ENCODE peak calls at places on chromosomes 12 and 14, in six cellular contexts. B, H, O, R, C and J are unnamed samples.

GRCh38 chr14:103930051-103930604 is 1.9 kb downstream of the TDRD9 start:
- DNase-seq in H (no peak), R (no peak), O (no peak), B (no peak), C (no peak), J (no peak)

GRCh38 chr12:130953783-130954543 is at the start of gene ADGRD1:
- DNase-seq in O (peak; percentile 37), H (no peak), C (no peak), R (no peak), B (no peak), J (peak; percentile 75)

GRCh38 chr14:85463512-85463911 is 66.4 kb upstream of the FLRT2 start:
- DNase-seq in O (no peak), H (peak; percentile 54), R (no peak), C (no peak), B (no peak), J (no peak)

GRCh38 chr12:130577348-130577747 is 138.8 kb downstream of the RIMBP2 start:
- DNase-seq in R (no peak), H (no peak), O (no peak), C (no peak), B (no peak), J (no peak)

GRCh38 chr12:55974308-55974724 is 438 bp downstream of the RAB5B start:
- DNase-seq in B (no peak), R (no peak), C (peak; percentile 56), O (peak; percentile 61), H (peak; percentile 2), J (peak; percentile 29)

GRCh38 chr12:31323466-31324115 is 2.4 kb downstream of the SINHCAF start:
- DNase-seq in H (no peak), C (no peak), B (no peak), R (peak; percentile 23), O (peak; percentile 21), J (no peak)

GRCh38 chr12:97957109-97957508 is 494.5 kb downstream of the RMST start:
- DNase-seq in B (no peak), O (no peak), C (no peak), H (no peak), R (no peak), J (no peak)

GRCh38 chr12:115093261-115093660 is 409.3 kb upstream of the TBX3 start:
- DNase-seq in R (no peak), H (no peak), C (no peak), B (no peak), O (no peak), J (no peak)

GRCh38 chr12:106296179-106296877 is 6.2 kb upstream of the TCP11L2 start:
- DNase-seq in B (no peak), H (no peak), R (peak; percentile 85), C (peak; percentile 62), O (peak; percentile 55), J (peak; percentile 53)

GRCh38 chr12:69167648-69168165 is 71.7 kb upstream of the CPSF6 start:
- DNase-seq in H (no peak), C (no peak), O (no peak), R (no peak), B (no peak), J (no peak)

GRCh38 chr12:52370906-52371608 is 3.8 kb upstream of the KRT85 start:
- DNase-seq in C (no peak), R (peak; percentile 59), B (no peak), H (no peak), O (peak; percentile 90), J (peak; percentile 37)

GRCh38 chr12:79374543-79374942 is 316.2 kb downstream of the PAWR start:
- DNase-seq in O (no peak), R (no peak), C (no peak), H (no peak), B (no peak), J (no peak)

GRCh38 chr12:64385468-64385867 is 5.1 kb downstream of the C12orf56 start:
- DNase-seq in O (no peak), C (peak; percentile 69), B (no peak), H (no peak), R (no peak), J (peak; percentile 44)

GRCh38 chr12:25256826-25257225 is 6.1 kb upstream of the KRAS start:
- DNase-seq in C (no peak), R (no peak), B (no peak), H (no peak), O (no peak), J (no peak)

GRCh38 chr12:124758266-124759200 is 105.1 kb downstream of the SCARB1 start:
- DNase-seq in H (peak; percentile 80), R (no peak), B (no peak), C (no peak), O (no peak), J (no peak)

GRCh38 chr14:36522972-36523685 is 3.1 kb upstream of the NKX2-1 start:
- DNase-seq in H (no peak), R (no peak), O (no peak), B (no peak), C (no peak), J (no peak)

GRCh38 chr12:113073586-113073985 is 17.1 kb downstream of the DTX1 start:
- DNase-seq in H (no peak), R (no peak), C (no peak), O (no peak), B (no peak), J (no peak)

GRCh38 chr14:91127411-91127810 is 13.5 kb downstream of the DGLUCY start:
- DNase-seq in O (no peak), R (no peak), B (no peak), H (no peak), C (peak; percentile 40), J (no peak)

GRCh38 chr12:103728323-103728722 is 112.7 kb downstream of the NT5DC3 start:
- DNase-seq in R (no peak), O (no peak), H (no peak), B (no peak), C (no peak), J (no peak)

GRCh38 chr14:93984987-93985410 is 8.6 kb upstream of the ASB2 start:
- DNase-seq in H (no peak), O (peak; percentile 84), R (peak; percentile 33), B (no peak), C (peak; percentile 60), J (peak; percentile 52)

GRCh38 chr14:105007593-105008264 is 13.2 kb downstream of the CDCA4 start:
- DNase-seq in B (no peak), R (no peak), H (no peak), C (no peak), O (no peak), J (no peak)

GRCh38 chr14:69879175-69880047 is at the start of gene SMOC1:
- DNase-seq in C (peak; percentile 96), O (no peak), R (no peak), B (no peak), H (peak; percentile 82), J (peak; percentile 48)

GRCh38 chr12:51056242-51056641 is 8.1 kb downstream of the LETMD1 start:
- DNase-seq in B (no peak), H (no peak), C (no peak), R (no peak), O (no peak), J (peak; percentile 63)

GRCh38 chr14:51498411-51499227 is 153.1 kb upstream of the FRMD6 start:
- DNase-seq in H (no peak), O (no peak), C (no peak), R (no peak), B (no peak), J (peak; percentile 52)